ENCODE peak calls at places on chromosome 3, in seven cellular contexts. M is PC-9; A is CD8-positive, alpha-beta T cell; B is left lung; I is body of pancreas; W is OCI-LY7; R is heart right ventricle. U is an unnamed sample.

GRCh38 chr3:177284383-177284881 is 87.2 kb upstream of the TBL1XR1 start:
- DNase-seq in M (no peak), A (no peak), B (peak), I (peak), W (no peak), R (peak), U (no peak)

GRCh38 chr3:124621498-124621897 is 108.8 kb upstream of the UMPS start:
- DNase-seq in M (no peak), A (no peak), B (no peak), I (no peak), W (no peak), R (no peak), U (no peak)

GRCh38 chr3:23549148-23549910 is 256.4 kb upstream of the UBE2E1 start:
- DNase-seq in M (peak), A (no peak), B (no peak), I (no peak), W (no peak), R (no peak), U (no peak)

GRCh38 chr3:50674349-50675178 is at the start of gene DOCK3:
- DNase-seq in M (no peak), A (peak), B (peak), I (peak), W (no peak), R (peak), U (peak)

GRCh38 chr3:124229407-124229806 is 237.5 kb upstream of the ROPN1 start:
- DNase-seq in M (no peak), A (no peak), B (no peak), I (no peak), W (no peak), R (no peak), U (no peak)

GRCh38 chr3:47961815-47962606 is 54.2 kb downstream of the MAP4 start:
- DNase-seq in M (peak), A (peak), B (no peak), I (peak), W (peak), R (no peak), U (no peak)

GRCh38 chr3:30511524-30512278 is 94.7 kb upstream of the TGFBR2 start:
- DNase-seq in M (peak), A (no peak), B (no peak), I (no peak), W (no peak), R (no peak), U (no peak)

GRCh38 chr3:86990171-86990733 is 697 bp downstream of the VGLL3 start:
- DNase-seq in M (peak), A (no peak), B (no peak), I (peak), W (no peak), R (no peak), U (no peak)

GRCh38 chr3:120854908-120855526 is 53.0 kb upstream of the STXBP5L start:
- DNase-seq in M (no peak), A (no peak), B (no peak), I (no peak), W (no peak), R (no peak), U (no peak)

GRCh38 chr3:37116998-37117397 is 57.4 kb downstream of the LRRFIP2 start:
- DNase-seq in M (no peak), A (no peak), B (no peak), I (no peak), W (no peak), R (no peak), U (no peak)

GRCh38 chr3:49171775-49172500 is 540 bp downstream of the KLHDC8B start:
- DNase-seq in M (no peak), A (no peak), B (no peak), I (no peak), W (no peak), R (no peak), U (no peak)

GRCh38 chr3:16140116-16140893 is 34.2 kb upstream of the GALNT15 start:
- DNase-seq in M (no peak), A (no peak), B (no peak), I (peak), W (no peak), R (peak), U (no peak)

GRCh38 chr3:52246264-52246620 is 683 bp downstream of the PPM1M start:
- DNase-seq in M (no peak), A (no peak), B (no peak), I (no peak), W (no peak), R (no peak), U (no peak)

GRCh38 chr3:168249048-168249538 is 153.4 kb upstream of the GOLIM4 start:
- DNase-seq in M (no peak), A (no peak), B (no peak), I (no peak), W (no peak), R (no peak), U (no peak)

GRCh38 chr3:168141405-168141993 is 45.8 kb upstream of the GOLIM4 start:
- DNase-seq in M (peak), A (no peak), B (no peak), I (no peak), W (peak), R (no peak), U (no peak)

GRCh38 chr3:117651271-117651670 is 941.7 kb downstream of the TUSC7 start:
- DNase-seq in M (no peak), A (no peak), B (no peak), I (no peak), W (no peak), R (no peak), U (no peak)

GRCh38 chr3:117644203-117644602 is 934.6 kb downstream of the TUSC7 start:
- DNase-seq in M (no peak), A (no peak), B (no peak), I (no peak), W (no peak), R (no peak), U (no peak)

GRCh38 chr3:117645561-117646242 is 936.1 kb downstream of the TUSC7 start:
- DNase-seq in M (no peak), A (no peak), B (no peak), I (no peak), W (no peak), R (no peak), U (no peak)
- H3K27ac ChIP-seq in M (no peak), A (no peak), B (no peak), I (no peak), W (no peak), R (no peak), U (no peak)

DNA sequence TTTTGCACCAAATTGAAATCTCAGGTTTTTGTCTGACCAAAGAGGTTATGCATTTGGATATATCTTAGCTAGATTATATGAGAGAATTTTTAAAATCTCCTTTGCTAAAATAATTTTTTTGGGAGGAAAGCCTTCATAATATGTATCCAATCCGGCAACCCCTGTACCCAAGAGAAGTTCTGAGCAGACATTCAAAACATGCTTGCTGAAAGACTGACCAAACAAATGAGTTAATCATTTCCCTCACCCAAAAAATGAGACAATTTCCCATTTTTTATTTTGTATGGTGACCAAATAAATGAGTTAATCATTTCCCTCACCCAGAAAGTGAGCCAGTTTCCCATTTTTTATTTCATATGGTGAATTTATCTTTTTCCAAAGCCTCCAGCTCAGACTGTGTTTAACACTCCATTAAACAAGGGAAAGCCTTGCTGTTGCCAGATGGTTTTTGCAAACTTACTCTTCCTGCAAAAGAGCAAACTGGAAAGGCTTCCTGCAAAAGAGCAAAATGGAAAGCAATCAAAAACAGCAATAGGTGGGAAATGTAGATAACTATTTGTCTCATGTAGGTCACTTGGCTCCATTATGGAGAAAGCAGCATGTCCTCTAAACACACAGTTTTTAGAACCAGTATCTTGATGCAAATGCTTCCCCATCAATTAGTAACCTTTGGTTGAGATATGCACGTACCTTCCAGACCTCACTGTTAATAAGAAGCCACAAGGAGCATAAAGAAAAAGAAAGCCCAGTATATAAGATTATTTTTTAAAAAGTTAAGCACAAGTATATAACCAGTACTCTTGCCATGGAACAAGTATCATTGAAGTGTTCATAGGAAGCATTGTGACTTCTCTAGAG is 78.4 kb upstream of the OSTN start:
- DNase-seq in M (no peak), A (no peak), B (no peak), I (no peak), W (no peak), R (no peak), U (no peak)
- H3K27ac ChIP-seq in M (no peak), A (no peak), B (no peak), I (no peak), W (peak), R (no peak), U (no peak)

GRCh38 chr3:10347648-10348403 is 26.9 kb upstream of the SEC13 start:
- DNase-seq in M (no peak), A (no peak), B (no peak), I (no peak), W (no peak), R (no peak), U (no peak)
- H3K27ac ChIP-seq in M (no peak), A (no peak), B (no peak), I (no peak), W (no peak), R (no peak), U (no peak)

GRCh38 chr3:182969853-182970252 is 10.5 kb downstream of the DCUN1D1 start:
- DNase-seq in M (no peak), A (no peak), B (no peak), I (no peak), W (no peak), R (no peak), U (no peak)

GRCh38 chr3:182967218-182968204 is 12.8 kb downstream of the DCUN1D1 start:
- DNase-seq in M (no peak), A (no peak), B (no peak), I (no peak), W (peak), R (no peak), U (no peak)

GRCh38 chr3:182971637-182972036 is 8.7 kb downstream of the DCUN1D1 start:
- DNase-seq in M (no peak), A (no peak), B (no peak), I (no peak), W (no peak), R (no peak), U (no peak)

GRCh38 chr3:182970811-182971418 is 9.4 kb downstream of the DCUN1D1 start:
- DNase-seq in M (peak), A (no peak), B (no peak), I (no peak), W (no peak), R (no peak), U (no peak)

DNA sequence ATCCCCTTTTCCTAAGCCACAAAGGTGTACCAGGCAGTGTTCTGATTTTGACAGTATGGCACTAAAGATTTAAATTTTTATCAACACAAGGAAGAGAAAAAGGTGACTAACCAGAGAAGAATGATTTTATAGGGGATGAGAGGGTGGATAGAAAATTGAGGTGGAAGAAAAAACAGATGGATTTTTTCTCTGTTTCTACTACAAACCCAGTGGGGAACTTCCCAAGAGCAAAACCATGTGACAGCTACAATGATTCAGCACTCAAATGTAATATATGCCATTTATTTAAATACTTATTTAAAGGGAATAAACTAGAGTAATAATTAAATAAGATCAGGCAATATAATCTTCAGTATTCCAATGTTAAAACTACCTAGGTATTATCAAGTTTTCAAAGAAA is 11.1 kb downstream of the DCUN1D1 start:
- DNase-seq in M (peak), A (no peak), B (no peak), I (no peak), W (no peak), R (no peak), U (no peak)
- H3K27ac ChIP-seq in M (peak), A (no peak), B (no peak), I (no peak), W (no peak), R (no peak), U (no peak)

GRCh38 chr3:33364060-33364459 is 76.1 kb downstream of the UBP1 start:
- DNase-seq in M (no peak), A (no peak), B (no peak), I (no peak), W (no peak), R (no peak), U (no peak)

GRCh38 chr3:33358172-33358781 is 81.0 kb downstream of the FBXL2 start:
- DNase-seq in M (no peak), A (no peak), B (no peak), I (no peak), W (no peak), R (no peak), U (no peak)

GRCh38 chr3:33363113-33363800 is 76.9 kb downstream of the UBP1 start:
- DNase-seq in M (no peak), A (no peak), B (no peak), I (no peak), W (no peak), R (no peak), U (no peak)

GRCh38 chr3:33364531-33365128 is 75.6 kb downstream of the UBP1 start:
- DNase-seq in M (no peak), A (no peak), B (no peak), I (no peak), W (no peak), R (no peak), U (no peak)

DNA sequence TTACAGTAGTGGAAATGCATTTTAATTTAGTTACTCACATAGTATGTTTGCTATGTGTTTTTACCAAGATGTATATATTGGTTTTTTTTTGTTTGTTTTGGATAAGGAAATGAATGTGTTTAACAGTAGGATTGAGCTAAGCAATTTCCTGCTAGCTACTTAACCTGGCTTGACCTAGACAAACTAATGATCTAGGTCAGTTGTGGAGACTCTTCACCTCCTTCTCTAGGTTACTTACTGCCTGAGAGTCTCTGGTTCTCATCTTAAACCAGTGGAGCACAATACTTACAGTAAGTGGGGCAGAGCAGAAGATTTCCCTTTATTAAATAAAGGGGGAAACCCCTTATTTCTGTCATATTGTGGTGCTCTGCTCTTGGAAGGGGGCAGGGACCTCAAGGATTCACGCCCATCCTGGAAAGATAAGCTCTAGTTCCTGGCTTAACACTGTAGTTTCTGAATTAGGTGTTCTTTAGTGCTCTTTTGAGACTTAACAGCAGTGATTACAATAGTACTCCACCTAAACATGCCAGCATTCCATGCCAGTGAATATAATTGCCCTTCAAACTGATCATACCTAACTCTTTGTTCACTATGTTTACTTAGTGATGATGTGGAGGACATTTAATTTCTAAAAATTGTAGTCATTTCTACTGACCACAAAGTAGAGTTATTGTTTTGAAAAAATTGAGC is 79.9 kb downstream of the UBP1 start:
- DNase-seq in M (peak), A (no peak), B (no peak), I (no peak), W (no peak), R (no peak), U (no peak)
- H3K27ac ChIP-seq in M (peak), A (no peak), B (no peak), I (no peak), W (no peak), R (no peak), U (no peak)

GRCh38 chr3:13081603-13082360 is 8.6 kb upstream of the IQSEC1 start:
- DNase-seq in M (no peak), A (no peak), B (no peak), I (no peak), W (no peak), R (peak), U (no peak)
- H3K27ac ChIP-seq in M (no peak), A (no peak), B (no peak), I (no peak), W (no peak), R (peak), U (no peak)

GRCh38 chr3:128490650-128491070 is 2.3 kb downstream of the GATA2 start:
- DNase-seq in M (no peak), A (no peak), B (no peak), I (no peak), W (no peak), R (no peak), U (no peak)

GRCh38 chr3:128488995-128489859 is 3.8 kb downstream of the GATA2 start:
- DNase-seq in M (peak), A (no peak), B (no peak), I (peak), W (no peak), R (peak), U (no peak)

GRCh38 chr3:128491071-128491899 is 1.7 kb downstream of the GATA2 start:
- DNase-seq in M (no peak), A (no peak), B (no peak), I (peak), W (no peak), R (no peak), U (no peak)

GRCh38 chr3:128488636-128488994 is 4.4 kb downstream of the GATA2 start:
- DNase-seq in M (no peak), A (no peak), B (no peak), I (no peak), W (no peak), R (no peak), U (no peak)

GRCh38 chr3:128489860-128490649 is 2.9 kb downstream of the GATA2 start:
- DNase-seq in M (peak), A (no peak), B (no peak), I (peak), W (no peak), R (no peak), U (no peak)
- H3K27ac ChIP-seq in M (no peak), A (no peak), B (peak), I (peak), W (no peak), R (peak), U (no peak)